ENCODE peak calls at places on chromosomes 7 and 10, in ten cellular contexts. R, Y, G, H, Q, X, S, K, E and C are unnamed samples.

GRCh38 chr10:110535958-110536891 is 31.3 kb upstream of the SMC3 start:
- DNase-seq in Y (peak; percentile 59), R (peak; percentile 82), X (peak; percentile 53), Q (no peak), K (no peak), H (peak; percentile 30), E (no peak), G (peak; percentile 40), S (peak; percentile 63), C (no peak)

GRCh38 chr7:156544919-156545715 is 95.5 kb upstream of the RNF32 start:
- DNase-seq in H (no peak), E (no peak), X (no peak), G (no peak), S (no peak), R (no peak), K (peak; percentile 36), Q (no peak), Y (no peak), C (no peak)

GRCh38 chr10:43039629-43040481 is 37.0 kb upstream of the RET start:
- DNase-seq in E (no peak), G (no peak), H (no peak), Q (no peak), R (no peak), X (no peak), Y (no peak), K (no peak), S (no peak), C (no peak)

GRCh38 chr7:105776986-105777910 is 99.2 kb downstream of the ATXN7L1 start:
- DNase-seq in Q (no peak), X (no peak), H (no peak), S (no peak), G (no peak), K (no peak), R (no peak), E (no peak), Y (no peak), C (no peak)

GRCh38 chr10:95279042-95279820 is 11.6 kb downstream of the PDLIM1 start:
- DNase-seq in Y (peak; percentile 56), K (no peak), E (no peak), X (no peak), Q (no peak), H (no peak), R (no peak), G (no peak), S (no peak), C (no peak)

GRCh38 chr10:32000937-32001336 is 55.3 kb downstream of the KIF5B start:
- DNase-seq in R (no peak), E (no peak), K (no peak), Y (peak; percentile 62), X (no peak), G (no peak), S (no peak), H (no peak), Q (no peak), C (no peak)

GRCh38 chr7:90910136-90910535 is 314.0 kb downstream of the CDK14 start:
- DNase-seq in S (no peak), Y (peak; percentile 15), E (no peak), G (no peak), Q (no peak), X (no peak), K (no peak), H (no peak), R (no peak), C (no peak)

GRCh38 chr10:79336739-79337138 is 10.5 kb upstream of the PPIF start:
- DNase-seq in E (no peak), H (no peak), Q (no peak), R (no peak), G (peak; percentile 3), K (no peak), X (no peak), Y (no peak), S (no peak), C (no peak)

GRCh38 chr7:75050501-75050900 is 23.1 kb downstream of the RCC1L start:
- DNase-seq in Q (no peak), R (no peak), Y (no peak), G (no peak), H (no peak), K (no peak), E (no peak), X (no peak), S (no peak), C (no peak)

GRCh38 chr10:130998046-130998435 is 313.5 kb downstream of the TCERG1L start:
- DNase-seq in X (no peak), K (no peak), Q (no peak), E (no peak), G (no peak), R (no peak), H (no peak), S (no peak), Y (no peak), C (no peak)